ENCODE peak calls at places on chromosomes 2 and 18, in seven cellular contexts. M, C, B, L, Z, T and F are unnamed samples.

GRCh38 chr2:1997409-1997808 is 253.1 kb upstream of the PXDN start:
- DNase-seq in M (no peak), C (no peak), B (no peak), L (no peak), Z (no peak), T (no peak), F (no peak)

GRCh38 chr2:240569998-240570530 is 1.8 kb downstream of the RNPEPL1 start:
- DNase-seq in M (no peak), C (no peak), B (no peak), L (no peak), Z (no peak), T (no peak), F (no peak)

GRCh38 chr2:26870585-26871095 is 22.7 kb downstream of the DPYSL5 start:
- DNase-seq in M (no peak), C (no peak), B (no peak), L (no peak), Z (no peak), T (no peak), F (no peak)

GRCh38 chr2:233329489-233330135 is 22.0 kb downstream of the SAG start:
- DNase-seq in M (peak; percentile 26), C (no peak), B (no peak), L (no peak), Z (peak; percentile 34), T (no peak), F (no peak)

GRCh38 chr2:105584437-105585010 is 160.2 kb upstream of the NCK2 start:
- DNase-seq in M (no peak), C (no peak), B (no peak), L (peak; percentile 50), Z (no peak), T (no peak), F (no peak)

GRCh38 chr2:112183327-112184025 is 45.3 kb downstream of the FBLN7 start:
- DNase-seq in M (no peak), C (no peak), B (no peak), L (no peak), Z (no peak), T (no peak), F (no peak)

GRCh38 chr2:196482119-196483065 is 157.1 kb upstream of the CCDC150 start:
- DNase-seq in M (peak; percentile 82), C (no peak), B (no peak), L (peak; percentile 34), Z (peak; percentile 55), T (no peak), F (no peak)

GRCh38 chr18:400466-400865 is 100.0 kb downstream of the COLEC12 start:
- DNase-seq in M (peak; percentile 9), C (no peak), B (peak; percentile 28), L (no peak), Z (peak; percentile 63), T (no peak), F (no peak)

GRCh38 chr2:25204190-25204838 is 35.9 kb upstream of the POMC start:
- DNase-seq in M (no peak), C (no peak), B (no peak), L (no peak), Z (no peak), T (no peak), F (peak; percentile 44)

GRCh38 chr18:44763327-44763726 is 82.6 kb downstream of the SETBP1 start:
- DNase-seq in M (no peak), C (no peak), B (no peak), L (no peak), Z (no peak), T (no peak), F (no peak)

GRCh38 chr2:37570773-37571570 is 100.5 kb downstream of the CDC42EP3 start:
- DNase-seq in M (peak; percentile 93), C (no peak), B (peak; percentile 43), L (peak; percentile 96), Z (peak; percentile 72), T (no peak), F (no peak)

GRCh38 chr2:206614825-206615224 is 27.5 kb upstream of the FAM237A start:
- DNase-seq in M (peak; percentile 39), C (no peak), B (peak; percentile 48), L (peak; percentile 9), Z (no peak), T (no peak), F (no peak)

GRCh38 chr18:12046751-12047335 is 46.8 kb upstream of the ANKRD62 start:
- DNase-seq in M (no peak), C (no peak), B (no peak), L (no peak), Z (no peak), T (no peak), F (no peak)

GRCh38 chr2:232882085-232882484 is 12.0 kb downstream of the SNORC start:
- DNase-seq in M (no peak), C (no peak), B (no peak), L (no peak), Z (no peak), T (no peak), F (no peak)

GRCh38 chr2:83471708-83472107 is 987.4 kb downstream of the SUCLG1 start:
- DNase-seq in M (no peak), C (no peak), B (no peak), L (no peak), Z (no peak), T (no peak), F (no peak)

GRCh38 chr2:237566401-237567235 is at the start of gene PRLH:
- DNase-seq in M (no peak), C (no peak), B (no peak), L (no peak), Z (no peak), T (no peak), F (no peak)

GRCh38 chr2:231378028-231378722 is 17.3 kb upstream of the B3GNT7 start:
- DNase-seq in M (no peak), C (no peak), B (no peak), L (peak; percentile 53), Z (no peak), T (no peak), F (no peak)

GRCh38 chr2:156466739-156467405 is 30.7 kb downstream of the GPD2 start:
- DNase-seq in M (peak; percentile 50), C (no peak), B (no peak), L (no peak), Z (peak; percentile 93), T (no peak), F (no peak)

GRCh38 chr18:24669502-24669901 is 209.1 kb downstream of the HRH4 start:
- DNase-seq in M (no peak), C (no peak), B (no peak), L (no peak), Z (no peak), T (no peak), F (no peak)

GRCh38 chr18:997499-997898 is 92.8 kb downstream of the ADCYAP1 start:
- DNase-seq in M (no peak), C (no peak), B (no peak), L (no peak), Z (no peak), T (no peak), F (no peak)

GRCh38 chr2:172813314-172813888 is 77.8 kb downstream of the RAPGEF4 start:
- DNase-seq in M (peak; percentile 58), C (no peak), B (no peak), L (peak; percentile 39), Z (peak; percentile 59), T (no peak), F (no peak)